ENCODE peak calls at places on chromosomes 16 and 17, in nine cellular contexts. L, M, K, Z, G, X, N, F and J are unnamed samples.

GRCh38 chr16:85329059-85329812 is 217.0 kb upstream of the CIBAR2 start:
- DNase-seq in N (no peak), F (no peak), L (no peak), K (peak; percentile 56), G (no peak), M (no peak), Z (no peak), X (peak; percentile 70), J (peak; percentile 68)

GRCh38 chr16:58177347-58177710 is 20.6 kb downstream of the CSNK2A2 start:
- DNase-seq in K (no peak), X (no peak), Z (no peak), G (no peak), F (no peak), L (no peak), N (no peak), M (no peak), J (no peak)

GRCh38 chr17:68035131-68035522 is 408 bp upstream of the KPNA2 start:
- DNase-seq in G (peak; percentile 93), K (peak; percentile 94), Z (peak; percentile 95), M (peak; percentile 91), N (peak; percentile 94), F (peak; percentile 97), X (no peak), L (peak; percentile 96), J (peak; percentile 95)

GRCh38 chr17:63033142-63033541 is 67.1 kb downstream of the TANC2 start:
- DNase-seq in F (no peak), G (no peak), L (no peak), X (peak; percentile 19), M (no peak), N (no peak), K (no peak), Z (no peak), J (no peak)

GRCh38 chr17:79503440-79503839 is 107.4 kb downstream of the RBFOX3 start:
- DNase-seq in M (no peak), G (no peak), X (no peak), F (no peak), Z (no peak), L (no peak), N (no peak), K (no peak), J (no peak)

GRCh38 chr16:56279132-56279531 is 87.8 kb downstream of the GNAO1 start:
- DNase-seq in L (no peak), M (peak; percentile 49), G (no peak), Z (no peak), F (no peak), X (no peak), K (peak; percentile 29), N (no peak), J (peak; percentile 35)

GRCh38 chr16:9012848-9013507 is 49.3 kb upstream of the USP7 start:
- DNase-seq in N (no peak), X (peak; percentile 21), K (no peak), F (peak; percentile 77), M (no peak), Z (no peak), G (no peak), L (peak; percentile 15), J (no peak)

GRCh38 chr16:3681206-3681605 is 26.7 kb downstream of the DNASE1 start:
- DNase-seq in F (no peak), N (peak; percentile 26), M (no peak), L (no peak), Z (no peak), X (peak; percentile 13), G (no peak), K (no peak), J (no peak)

GRCh38 chr17:82126479-82127314 is 28.7 kb upstream of the FASN start:
- DNase-seq in X (no peak), K (no peak), N (no peak), L (no peak), G (no peak), Z (no peak), M (no peak), F (no peak), J (peak; percentile 21)

GRCh38 chr16:27515874-27516353 is 33.8 kb downstream of the GTF3C1 start:
- DNase-seq in K (peak; percentile 27), G (no peak), L (peak; percentile 20), F (peak; percentile 55), X (no peak), Z (no peak), M (peak; percentile 18), N (peak; percentile 29), J (no peak)

GRCh38 chr16:1301562-1301961 is 7.9 kb upstream of the UBE2I start:
- DNase-seq in Z (no peak), G (no peak), K (no peak), L (no peak), X (no peak), M (no peak), N (no peak), F (no peak), J (no peak)
- H3K4me1 ChIP-seq in Z (no peaks in the 10 kb centered on the region), G (no peaks in the 10 kb centered on the region), K (peaks cover 39% of the 10 kb centered on the region), L (no peaks in the 10 kb centered on the region), X (peaks cover 5% of the 10 kb centered on the region), M (peaks cover 52% of the 10 kb centered on the region), N (peaks cover 9% of the 10 kb centered on the region), F (no peaks in the 10 kb centered on the region), J (peaks cover 29% of the 10 kb centered on the region)

GRCh38 chr16:86545481-86545880 is 9.6 kb downstream of the MTHFSD start:
- DNase-seq in M (no peak), Z (no peak), X (no peak), N (no peak), L (no peak), G (no peak), K (no peak), F (peak; percentile 68), J (no peak)

GRCh38 chr16:86546638-86547013 is 8.4 kb downstream of the MTHFSD start:
- DNase-seq in G (no peak), L (no peak), X (no peak), N (no peak), M (no peak), Z (no peak), K (no peak), F (no peak), J (no peak)

GRCh38 chr16:86547286-86547685 is 7.7 kb downstream of the MTHFSD start:
- DNase-seq in G (no peak), K (no peak), F (peak; percentile 56), Z (no peak), L (no peak), N (no peak), M (no peak), X (no peak), J (no peak)

GRCh38 chr16:86542756-86543750 is 12.0 kb downstream of the MTHFSD start:
- DNase-seq in Z (no peak), M (no peak), X (no peak), L (no peak), N (no peak), G (no peak), K (no peak), F (peak; percentile 61), J (no peak)

GRCh38 chr16:86545927-86546637 is 9.0 kb downstream of the MTHFSD start:
- DNase-seq in N (no peak), L (no peak), X (no peak), Z (no peak), K (no peak), G (no peak), M (no peak), F (peak; percentile 59), J (no peak)
- H3K27ac ChIP-seq in N (no peak overlapping the region), L (no peak overlapping the region), X (no peak overlapping the region), Z (no peak overlapping the region), K (no peak overlapping the region), G (no peak overlapping the region), M (no peak overlapping the region), F (no peak overlapping the region), J (no peak overlapping the region)

GRCh38 chr16:67396159-67396774 is 3.0 kb upstream of the TPPP3 start:
- DNase-seq in N (peak; percentile 92), M (peak; percentile 89), X (peak; percentile 70), F (peak; percentile 89), K (peak; percentile 84), G (peak; percentile 73), Z (peak; percentile 82), L (peak; percentile 77), J (peak; percentile 92)
- H3K4me1 ChIP-seq in N (peaks cover 57% of the 10 kb centered on the region), M (peaks cover 17% of the 10 kb centered on the region), X (peaks cover 19% of the 10 kb centered on the region), F (no peaks in the 10 kb centered on the region), K (peaks cover 77% of the 10 kb centered on the region), G (no peaks in the 10 kb centered on the region), Z (peaks cover 15% of the 10 kb centered on the region), L (peaks cover 30% of the 10 kb centered on the region), J (peaks cover 37% of the 10 kb centered on the region)

GRCh38 chr17:3544365-3544764 is 13.2 kb downstream of the TRPV3 start:
- DNase-seq in G (no peak), N (no peak), F (peak; percentile 39), K (no peak), X (no peak), M (no peak), Z (no peak), L (no peak), J (no peak)

GRCh38 chr17:3542410-3543088 is 15.1 kb downstream of the TRPV3 start:
- DNase-seq in L (no peak), K (no peak), X (no peak), F (peak; percentile 63), G (no peak), N (no peak), M (no peak), Z (no peak), J (no peak)

GRCh38 chr17:3536736-3537135 is 20.9 kb downstream of the TRPV3 start:
- DNase-seq in F (no peak), K (no peak), G (no peak), Z (no peak), L (no peak), M (no peak), N (no peak), X (no peak), J (no peak)

GRCh38 chr17:3543453-3543852 is 14.2 kb downstream of the TRPV3 start:
- DNase-seq in F (peak; percentile 17), Z (no peak), K (no peak), G (no peak), N (no peak), X (no peak), M (no peak), L (no peak), J (no peak)

DNA sequence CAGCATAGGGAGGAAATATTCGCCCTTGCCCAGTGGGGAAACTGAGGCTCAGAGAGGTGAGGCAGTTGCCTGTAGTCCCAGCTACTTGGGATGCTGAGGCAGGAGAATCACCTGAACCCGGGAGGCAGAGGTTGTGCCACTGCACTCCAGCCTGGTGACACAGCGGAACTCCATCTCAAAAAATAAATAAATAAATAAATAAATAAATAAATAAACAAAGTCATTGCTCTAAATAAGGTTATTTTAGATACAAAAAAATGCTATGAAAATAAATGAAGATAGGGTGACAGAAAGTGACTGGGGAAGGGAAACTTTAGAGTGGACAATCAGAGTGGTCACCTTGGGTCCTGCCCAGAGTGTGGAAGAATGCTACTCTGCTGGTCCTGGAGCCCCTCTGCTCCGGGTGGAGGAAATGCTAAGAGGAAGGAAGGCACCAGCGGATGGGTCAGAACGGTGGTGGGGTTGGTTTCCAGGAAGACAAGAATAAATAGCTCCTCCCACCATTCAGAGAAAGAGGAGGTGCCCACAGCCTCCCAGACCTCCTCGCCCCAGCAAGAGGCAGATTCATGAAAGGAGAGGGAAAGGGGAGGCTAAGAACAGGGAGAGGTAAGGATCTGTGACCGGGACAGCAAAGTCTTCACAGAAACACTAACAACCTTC is 17.6 kb downstream of the TRPV3 start:
- DNase-seq in M (no peak), Z (no peak), F (peak; percentile 38), L (no peak), N (no peak), G (no peak), X (no peak), K (no peak), J (no peak)
- H3K27ac ChIP-seq in M (no peak overlapping the region), Z (no peak overlapping the region), F (no peak overlapping the region), L (no peak overlapping the region), N (no peak overlapping the region), G (no peak overlapping the region), X (no peak overlapping the region), K (no peak overlapping the region), J (no peak overlapping the region)

GRCh38 chr17:59401725-59402124 is 70.3 kb downstream of the YPEL2 start:
- DNase-seq in G (no peak), F (no peak), M (no peak), L (no peak), X (no peak), Z (no peak), K (no peak), N (no peak), J (no peak)
- H3K4me1 ChIP-seq in G (no peaks in the 10 kb centered on the region), F (no peaks in the 10 kb centered on the region), M (peaks cover 10% of the 10 kb centered on the region), L (peaks cover 2% of the 10 kb centered on the region), X (no peaks in the 10 kb centered on the region), Z (peaks cover 4% of the 10 kb centered on the region), K (peaks cover 38% of the 10 kb centered on the region), N (peaks cover 34% of the 10 kb centered on the region), J (peaks cover 6% of the 10 kb centered on the region)